ENCODE peak calls at places on chromosomes 7 and 10, in nine cellular contexts. Y, W, A, K, F, M, P, J and G are unnamed samples. For H3K4me1, the result is how much of the 10 kb centered on the place peaks cover.

GRCh38 chr10:73650537-73651331 is 5.1 kb downstream of the SYNPO2L start:
- DNase-seq in Y (peak), M (no peak), J (peak), A (no peak), F (peak), W (no peak), P (peak), K (peak), G (no peak)

GRCh38 chr7:17854297-17855047 is 85.8 kb downstream of the SNX13 start:
- DNase-seq in J (no peak), M (no peak), K (no peak), W (no peak), P (no peak), A (no peak), F (no peak), Y (no peak), G (no peak)

GRCh38 chr7:25054849-25055248 is 70.2 kb downstream of the CYCS start:
- DNase-seq in W (no peak), F (no peak), M (no peak), J (no peak), A (peak), K (no peak), Y (no peak), P (no peak), G (no peak)

GRCh38 chr7:99505324-99505662 is 831 bp downstream of the ZKSCAN5 start:
- DNase-seq in A (no peak), W (no peak), M (no peak), J (no peak), Y (no peak), F (no peak), P (peak), K (no peak), G (no peak)

GRCh38 chr7:5500056-5500776 is 76.6 kb upstream of the TNRC18 start:
- DNase-seq in P (no peak), W (peak), K (no peak), F (no peak), Y (no peak), J (no peak), M (no peak), A (no peak), G (no peak)

GRCh38 chr7:151717415-151717814 is 159.5 kb downstream of the PRKAG2 start:
- DNase-seq in M (no peak), J (no peak), W (no peak), A (peak), F (peak), K (no peak), Y (no peak), P (no peak), G (no peak)

GRCh38 chr7:26574476-26574875 is 282.8 kb downstream of the SNX10 start:
- DNase-seq in J (no peak), K (no peak), P (peak), F (no peak), M (no peak), W (no peak), A (no peak), Y (no peak), G (no peak)

GRCh38 chr7:116733924-116734591 is 62.1 kb downstream of the MET start:
- DNase-seq in A (no peak), Y (no peak), K (no peak), J (no peak), F (no peak), P (no peak), M (no peak), W (no peak), G (no peak)

GRCh38 chr10:61757525-61758397 is 95.0 kb downstream of the CABCOCO1 start:
- DNase-seq in W (no peak), F (no peak), J (no peak), K (no peak), P (peak), A (peak), Y (no peak), M (no peak), G (no peak)

GRCh38 chr7:117127585-117128168 is 174.4 kb downstream of the ST7 start:
- DNase-seq in W (no peak), J (peak), P (peak), F (peak), A (peak), Y (no peak), K (peak), M (peak), G (no peak)

GRCh38 chr10:123558651-123559050 is 107.5 kb upstream of the GPR26 start:
- DNase-seq in K (no peak), F (no peak), A (no peak), Y (no peak), M (peak), P (no peak), W (peak), J (no peak), G (no peak)

GRCh38 chr7:73892003-73892975 is 31.3 kb downstream of the TMEM270 start:
- DNase-seq in J (no peak), A (peak), Y (peak), W (no peak), F (peak), M (no peak), K (no peak), P (peak), G (no peak)

GRCh38 chr7:119620769-119621168 is 652.2 kb upstream of the KCND2 start:
- DNase-seq in M (no peak), W (no peak), J (no peak), Y (no peak), K (no peak), A (no peak), F (no peak), P (no peak), G (no peak)

GRCh38 chr7:153370092-153370491 is 610.5 kb downstream of the ACTR3B start:
- DNase-seq in Y (no peak), M (no peak), A (no peak), P (no peak), F (no peak), W (peak), J (no peak), K (no peak), G (no peak)

GRCh38 chr10:51109821-51110533 is 35.7 kb downstream of the PRKG1 start:
- DNase-seq in F (no peak), K (no peak), M (no peak), P (peak), A (no peak), J (no peak), W (no peak), Y (no peak), G (no peak)

GRCh38 chr7:151110236-151110940 is 24.1 kb downstream of the AGAP3 start:
- DNase-seq in P (no peak), A (no peak), K (no peak), J (no peak), F (no peak), Y (no peak), W (no peak), M (no peak), G (no peak)

GRCh38 chr7:684416-684815 is 42.1 kb upstream of the DNAAF5 start:
- DNase-seq in A (no peak), P (no peak), F (no peak), W (peak), Y (peak), K (no peak), J (no peak), M (no peak), G (no peak)

GRCh38 chr7:1990001-1990670 is 242.6 kb downstream of the MAD1L1 start:
- DNase-seq in Y (peak), W (no peak), P (no peak), M (no peak), A (no peak), F (peak), J (no peak), K (peak), G (no peak)

GRCh38 chr10:29397221-29397620 is 108.4 kb downstream of the LYZL1 start:
- DNase-seq in Y (no peak), F (no peak), J (no peak), M (no peak), K (no peak), W (no peak), A (no peak), P (no peak), G (no peak)

GRCh38 chr10:30384791-30385201 is 35.7 kb upstream of the MTPAP start:
- DNase-seq in M (no peak), A (peak), F (no peak), P (peak), J (peak), W (peak), Y (no peak), K (no peak), G (no peak)

GRCh38 chr10:116768786-116769185 is 26.4 kb upstream of the HSPA12A start:
- DNase-seq in J (no peak), M (no peak), K (no peak), W (no peak), F (no peak), P (peak), Y (no peak), A (no peak), G (no peak)

DNA sequence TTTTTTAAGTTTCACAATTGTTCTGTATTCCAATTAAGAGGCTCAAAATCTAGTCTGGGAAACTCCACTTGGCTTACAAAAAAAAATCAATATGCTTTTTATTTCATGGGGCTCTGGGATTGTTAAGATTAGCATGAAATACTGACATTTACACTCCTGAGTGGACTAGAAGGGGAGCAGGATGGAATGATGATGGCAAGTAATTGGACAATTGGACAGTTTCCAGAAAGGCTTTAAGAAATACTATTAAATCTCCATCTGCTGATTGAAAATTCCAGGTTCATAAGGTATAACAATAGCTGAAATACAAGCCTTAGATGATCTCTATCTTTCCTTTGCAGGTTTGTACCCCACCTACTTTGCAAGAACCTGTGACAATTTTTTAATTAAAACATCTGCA is 184.4 kb downstream of the LRRTM3 start:
- DNase-seq in A (no peak), J (no peak), K (no peak), F (no peak), P (no peak), Y (no peak), M (no peak), W (no peak), G (no peak)
- H3K4me1 ChIP-seq in A (under half), J (under half), K (under half), F (under half), P (under half), Y (under half), M (under half), W (under half), G (under half)

DNA sequence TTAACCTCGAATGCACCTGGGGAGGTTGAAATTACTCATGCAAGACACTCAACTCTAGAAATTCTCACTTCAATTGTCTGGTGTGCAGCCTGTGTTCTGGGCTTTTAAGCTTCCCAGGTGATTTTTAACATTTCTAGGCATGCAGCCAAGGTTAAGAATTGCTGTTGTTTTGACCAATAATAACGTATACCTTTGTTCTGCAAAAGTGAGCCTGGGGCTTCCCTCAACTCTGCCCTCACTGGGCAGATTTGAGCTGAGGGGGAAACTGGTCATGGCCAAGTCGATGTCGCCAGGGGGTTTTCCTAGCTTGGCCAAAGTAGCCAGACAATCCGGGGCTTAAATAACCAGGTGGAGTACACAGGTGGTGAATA is 568 bp downstream of the PRSS2 start:
- DNase-seq in Y (no peak), P (no peak), F (no peak), W (no peak), A (no peak), M (no peak), K (no peak), J (no peak), G (no peak)
- H3K27ac ChIP-seq in Y (no peak), P (no peak), F (no peak), W (no peak), A (no peak), M (no peak), K (no peak), J (no peak), G (no peak)

GRCh38 chr7:30200591-30200990 is 65.8 kb downstream of the MTURN start:
- DNase-seq in W (no peak), M (no peak), F (no peak), K (no peak), P (no peak), A (no peak), J (no peak), Y (no peak), G (no peak)
- H3K4me3 ChIP-seq in W (no peak), M (no peak), F (no peak), K (no peak), P (no peak), A (no peak), J (no peak), Y (no peak), G (no peak)

DNA sequence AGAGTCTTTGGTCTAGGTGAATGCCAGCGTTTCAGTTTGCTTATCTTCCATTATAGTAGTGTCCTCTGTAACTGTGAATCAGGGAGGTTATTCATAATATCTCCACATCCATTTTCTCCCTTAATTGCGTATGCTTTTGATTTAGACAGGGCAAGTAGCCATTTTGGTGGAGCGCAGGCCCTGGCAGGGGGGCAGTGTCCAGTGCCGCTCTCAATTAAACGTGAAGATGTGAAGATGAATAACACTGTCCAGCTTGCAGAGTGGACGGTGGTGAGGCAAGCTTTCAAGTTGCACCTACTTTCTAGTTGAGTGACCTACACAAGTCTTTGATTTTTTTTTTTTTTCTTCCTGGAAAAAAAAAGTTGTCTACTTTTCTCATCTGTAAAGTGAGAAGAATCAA is 4.5 kb downstream of the TSPAN14 start:
- DNase-seq in M (no peak), J (no peak), K (no peak), W (no peak), F (no peak), Y (no peak), P (peak), A (no peak), G (no peak)
- H3K4me1 ChIP-seq in M (half or more), J (half or more), K (half or more), W (under half), F (under half), Y (half or more), P (half or more), A (under half), G (under half)

GRCh38 chr10:63713191-63714144 is 192.3 kb downstream of the REEP3 start:
- DNase-seq in J (peak), Y (peak), F (peak), W (peak), K (peak), M (no peak), P (peak), A (peak), G (peak)

GRCh38 chr10:63711866-63712716 is 190.9 kb downstream of the REEP3 start:
- DNase-seq in P (peak), A (peak), Y (peak), W (no peak), K (peak), J (no peak), F (peak), M (no peak), G (no peak)

GRCh38 chr10:63712717-63713115 is 191.5 kb downstream of the REEP3 start:
- DNase-seq in M (no peak), F (no peak), Y (no peak), W (no peak), P (peak), J (no peak), K (no peak), A (no peak), G (no peak)

GRCh38 chr10:63710703-63711102 is 189.5 kb downstream of the REEP3 start:
- DNase-seq in A (no peak), Y (no peak), J (no peak), F (no peak), W (no peak), P (no peak), M (no peak), K (no peak), G (no peak)

DNA sequence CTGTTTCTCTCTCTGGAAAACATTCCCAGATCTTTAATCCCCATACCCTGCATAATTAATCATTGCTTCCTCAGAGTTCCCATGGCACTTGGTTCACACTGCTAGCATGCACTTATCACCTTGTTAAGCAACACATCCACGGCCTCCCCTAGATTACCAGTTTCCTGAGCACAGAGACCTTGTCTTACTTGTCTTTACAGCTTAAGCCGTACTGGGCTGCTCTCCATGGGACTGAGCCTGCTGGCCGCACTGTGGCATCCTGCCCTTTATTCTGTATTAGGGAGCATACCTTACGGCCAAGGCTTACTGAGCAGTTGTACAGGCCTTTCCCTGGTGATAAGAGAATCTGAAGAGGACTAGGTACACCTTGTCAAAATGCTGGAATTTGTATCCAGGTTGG is 190.2 kb downstream of the REEP3 start:
- DNase-seq in J (no peak), P (no peak), W (peak), K (peak), F (peak), Y (peak), A (peak), M (no peak), G (no peak)
- H3K27ac ChIP-seq in J (no peak), P (no peak), W (no peak), K (peak), F (peak), Y (peak), A (peak), M (no peak), G (no peak)

DNA sequence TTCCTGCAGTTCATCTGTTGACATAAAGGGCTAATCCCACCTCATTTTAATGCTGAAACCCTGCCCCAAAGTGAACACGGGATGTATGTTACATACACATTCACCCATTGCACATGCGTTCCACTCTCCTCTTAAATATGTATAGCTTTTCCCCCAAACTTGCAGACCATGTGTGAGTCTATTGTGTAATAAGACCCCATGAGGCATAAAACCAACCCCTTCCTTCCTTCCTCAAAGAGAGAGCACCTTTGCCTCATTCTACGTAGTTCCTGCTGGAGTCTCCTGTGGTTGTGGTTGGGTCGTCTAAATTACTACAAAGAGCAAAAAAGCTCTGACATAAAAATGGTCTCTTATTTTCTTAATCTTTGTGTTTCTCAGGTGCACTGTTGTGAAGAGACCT is 345.7 kb upstream of the KLF6 start:
- DNase-seq in K (no peak), F (no peak), Y (no peak), P (no peak), A (no peak), J (no peak), M (no peak), W (no peak), G (no peak)
- H3K4me3 ChIP-seq in K (no peak), F (no peak), Y (no peak), P (no peak), A (no peak), J (no peak), M (peak), W (no peak), G (no peak)

GRCh38 chr10:79397051-79397450 is 48.4 kb downstream of the ZCCHC24 start:
- DNase-seq in W (no peak), K (no peak), P (no peak), F (peak), A (no peak), Y (peak), M (no peak), J (no peak), G (no peak)
- H3K4me1 ChIP-seq in W (under half), K (half or more), P (half or more), F (half or more), A (under half), Y (half or more), M (under half), J (under half), G (under half)

GRCh38 chr7:8282162-8282561 is 20.2 kb upstream of the ICA1 start:
- DNase-seq in A (no peak), Y (no peak), P (no peak), F (no peak), J (peak), M (no peak), K (no peak), W (no peak), G (no peak)

GRCh38 chr7:8285155-8285554 is 23.2 kb upstream of the ICA1 start:
- DNase-seq in F (no peak), Y (no peak), J (no peak), K (no peak), M (no peak), P (no peak), W (no peak), A (no peak), G (no peak)

GRCh38 chr7:8284606-8285005 is 22.6 kb upstream of the ICA1 start:
- DNase-seq in K (no peak), Y (no peak), P (no peak), F (peak), W (no peak), M (no peak), A (peak), J (peak), G (no peak)

GRCh38 chr7:8283968-8284367 is 22.0 kb upstream of the ICA1 start:
- DNase-seq in F (peak), K (peak), M (no peak), W (no peak), Y (no peak), P (no peak), A (peak), J (peak), G (no peak)

DNA sequence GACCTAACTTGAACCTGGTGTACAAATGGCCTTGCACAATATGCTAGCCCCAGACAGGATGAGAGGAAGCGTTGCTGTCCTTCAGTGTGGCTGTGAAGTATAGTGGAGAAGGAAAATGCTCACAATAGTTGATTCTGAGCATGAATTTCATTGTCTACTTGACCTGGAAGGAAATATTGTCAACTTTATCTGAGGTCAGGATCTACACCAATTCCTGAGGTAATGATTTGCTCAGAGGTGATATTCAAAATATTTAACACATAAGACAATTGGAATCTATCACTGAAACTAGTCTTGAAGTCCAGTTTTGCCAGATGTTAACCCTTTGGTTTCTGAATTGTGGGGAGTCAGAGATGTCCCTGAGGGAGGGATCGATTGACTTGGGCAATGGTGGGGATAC is 20.9 kb upstream of the ICA1 start:
- DNase-seq in Y (no peak), K (no peak), F (no peak), A (no peak), J (no peak), W (no peak), M (no peak), P (no peak), G (no peak)
- H3K27ac ChIP-seq in Y (no peak), K (peak), F (peak), A (no peak), J (peak), W (no peak), M (no peak), P (no peak), G (no peak)